ENCODE peak calls at places on chromosomes 13 and 19, in nine cellular contexts. One of them, this sample, is unnamed.

GRCh38 chr19:54165222-54165621 is 5.7 kb upstream of the LENG1 start:
- DNase-seq in AG04450: no peak
- DNase-seq in OCI-LY7: no peak
- DNase-seq in AG09319: no peak
- DNase-seq in CD8-positive, alpha-beta T cell: no peak
- DNase-seq in fibroblast of villous mesenchyme: no peak
- DNase-seq in NB4: no peak
- DNase-seq in GM23338: peak; percentile 17
- DNase-seq in pancreas: no peak
- DNase-seq in this sample: no peak

GRCh38 chr19:34217952-34218817 is 36.2 kb upstream of the GARRE1 start:
- DNase-seq in AG04450: peak; percentile 93
- DNase-seq in OCI-LY7: no peak
- DNase-seq in AG09319: peak; percentile 82
- DNase-seq in CD8-positive, alpha-beta T cell: peak; percentile 71
- DNase-seq in fibroblast of villous mesenchyme: peak; percentile 99
- DNase-seq in NB4: peak; percentile 55
- DNase-seq in GM23338: no peak
- DNase-seq in pancreas: no peak
- DNase-seq in this sample: peak; percentile 43

GRCh38 chr19:39424934-39425333 is 10.8 kb downstream of the RPS16 start:
- DNase-seq in AG04450: no peak
- DNase-seq in OCI-LY7: no peak
- DNase-seq in AG09319: no peak
- DNase-seq in CD8-positive, alpha-beta T cell: no peak
- DNase-seq in fibroblast of villous mesenchyme: no peak
- DNase-seq in NB4: no peak
- DNase-seq in GM23338: no peak
- DNase-seq in pancreas: no peak
- DNase-seq in this sample: no peak

GRCh38 chr13:31945202-31945978 is 86.2 kb upstream of the FRY start:
- DNase-seq in AG04450: no peak
- DNase-seq in OCI-LY7: no peak
- DNase-seq in AG09319: peak; percentile 75
- DNase-seq in CD8-positive, alpha-beta T cell: no peak
- DNase-seq in fibroblast of villous mesenchyme: peak; percentile 76
- DNase-seq in NB4: no peak
- DNase-seq in GM23338: peak; percentile 66
- DNase-seq in pancreas: peak; percentile 79
- DNase-seq in this sample: no peak

GRCh38 chr13:25819856-25820530 is 231.8 kb downstream of the SHISA2 start:
- DNase-seq in AG04450: no peak
- DNase-seq in OCI-LY7: no peak
- DNase-seq in AG09319: no peak
- DNase-seq in CD8-positive, alpha-beta T cell: no peak
- DNase-seq in fibroblast of villous mesenchyme: no peak
- DNase-seq in NB4: no peak
- DNase-seq in GM23338: peak; percentile 8
- DNase-seq in pancreas: no peak
- DNase-seq in this sample: no peak

GRCh38 chr19:14237011-14237941 is 31.3 kb upstream of the ADGRL1 start:
- DNase-seq in AG04450: no peak
- DNase-seq in OCI-LY7: no peak
- DNase-seq in AG09319: no peak
- DNase-seq in CD8-positive, alpha-beta T cell: no peak
- DNase-seq in fibroblast of villous mesenchyme: no peak
- DNase-seq in NB4: peak; percentile 21
- DNase-seq in GM23338: no peak
- DNase-seq in pancreas: no peak
- DNase-seq in this sample: no peak

GRCh38 chr13:36154567-36155231 is 23.5 kb upstream of the DCLK1 start:
- DNase-seq in AG04450: no peak
- DNase-seq in OCI-LY7: no peak
- DNase-seq in AG09319: no peak
- DNase-seq in CD8-positive, alpha-beta T cell: no peak
- DNase-seq in fibroblast of villous mesenchyme: no peak
- DNase-seq in NB4: no peak
- DNase-seq in GM23338: peak; percentile 79
- DNase-seq in pancreas: no peak
- DNase-seq in this sample: no peak

GRCh38 chr13:101449971-101450748 is 2.3 kb upstream of the ITGBL1 start:
- DNase-seq in AG04450: peak; percentile 65
- DNase-seq in OCI-LY7: no peak
- DNase-seq in AG09319: peak; percentile 49
- DNase-seq in CD8-positive, alpha-beta T cell: no peak
- DNase-seq in fibroblast of villous mesenchyme: peak; percentile 85
- DNase-seq in NB4: no peak
- DNase-seq in GM23338: no peak
- DNase-seq in pancreas: no peak
- DNase-seq in this sample: no peak

GRCh38 chr13:29954082-29955043 is 103.9 kb upstream of the UBL3 start:
- DNase-seq in AG04450: no peak
- DNase-seq in OCI-LY7: no peak
- DNase-seq in AG09319: no peak
- DNase-seq in CD8-positive, alpha-beta T cell: peak; percentile 35
- DNase-seq in fibroblast of villous mesenchyme: no peak
- DNase-seq in NB4: peak; percentile 27
- DNase-seq in GM23338: no peak
- DNase-seq in pancreas: no peak
- DNase-seq in this sample: no peak

GRCh38 chr19:49468746-49469447 is 5.1 kb upstream of the FLT3LG start:
- DNase-seq in AG04450: no peak
- DNase-seq in OCI-LY7: peak; percentile 58
- DNase-seq in AG09319: no peak
- DNase-seq in CD8-positive, alpha-beta T cell: peak; percentile 91
- DNase-seq in fibroblast of villous mesenchyme: peak; percentile 84
- DNase-seq in NB4: peak; percentile 93
- DNase-seq in GM23338: peak; percentile 100
- DNase-seq in pancreas: no peak
- DNase-seq in this sample: peak; percentile 85

GRCh38 chr13:112103971-112104872 is 37.3 kb downstream of the SOX1 start:
- DNase-seq in AG04450: no peak
- DNase-seq in OCI-LY7: no peak
- DNase-seq in AG09319: no peak
- DNase-seq in CD8-positive, alpha-beta T cell: no peak
- DNase-seq in fibroblast of villous mesenchyme: no peak
- DNase-seq in NB4: no peak
- DNase-seq in GM23338: peak; percentile 86
- DNase-seq in pancreas: no peak
- DNase-seq in this sample: no peak

GRCh38 chr19:54616840-54617560 is 13.3 kb upstream of the LILRB1 start:
- DNase-seq in AG04450: no peak
- DNase-seq in OCI-LY7: no peak
- DNase-seq in AG09319: no peak
- DNase-seq in CD8-positive, alpha-beta T cell: no peak
- DNase-seq in fibroblast of villous mesenchyme: no peak
- DNase-seq in NB4: no peak
- DNase-seq in GM23338: no peak
- DNase-seq in pancreas: no peak
- DNase-seq in this sample: peak; percentile 61

GRCh38 chr19:22603518-22604440 is 30.3 kb upstream of the ZNF492 start:
- DNase-seq in AG04450: no peak
- DNase-seq in OCI-LY7: no peak
- DNase-seq in AG09319: no peak
- DNase-seq in CD8-positive, alpha-beta T cell: no peak
- DNase-seq in fibroblast of villous mesenchyme: no peak
- DNase-seq in NB4: peak; percentile 16
- DNase-seq in GM23338: no peak
- DNase-seq in pancreas: no peak
- DNase-seq in this sample: no peak

GRCh38 chr19:41863209-41863931 is 3.3 kb downstream of the RPS19 start:
- DNase-seq in AG04450: no peak
- DNase-seq in OCI-LY7: no peak
- DNase-seq in AG09319: no peak
- DNase-seq in CD8-positive, alpha-beta T cell: no peak
- DNase-seq in fibroblast of villous mesenchyme: no peak
- DNase-seq in NB4: peak; percentile 59
- DNase-seq in GM23338: no peak
- DNase-seq in pancreas: no peak
- DNase-seq in this sample: no peak

GRCh38 chr13:80338781-80339577 is 1.9 kb downstream of the SPRY2 start:
- DNase-seq in AG04450: peak; percentile 56
- DNase-seq in OCI-LY7: no peak
- DNase-seq in AG09319: peak; percentile 80
- DNase-seq in CD8-positive, alpha-beta T cell: peak; percentile 6
- DNase-seq in fibroblast of villous mesenchyme: peak; percentile 90
- DNase-seq in NB4: peak; percentile 79
- DNase-seq in GM23338: peak; percentile 72
- DNase-seq in pancreas: peak; percentile 71
- DNase-seq in this sample: peak; percentile 40

GRCh38 chr13:112444001-112444311 is 67.8 kb downstream of the SPACA7 start:
- DNase-seq in AG04450: no peak
- DNase-seq in OCI-LY7: peak; percentile 25
- DNase-seq in AG09319: peak; percentile 2
- DNase-seq in CD8-positive, alpha-beta T cell: peak; percentile 18
- DNase-seq in fibroblast of villous mesenchyme: peak; percentile 33
- DNase-seq in NB4: peak; percentile 68
- DNase-seq in GM23338: peak; percentile 90
- DNase-seq in pancreas: peak; percentile 80
- DNase-seq in this sample: peak; percentile 81

GRCh38 chr19:43691755-43692154 is 21.8 kb upstream of the PLAUR start:
- DNase-seq in AG04450: no peak
- DNase-seq in OCI-LY7: peak; percentile 5
- DNase-seq in AG09319: no peak
- DNase-seq in CD8-positive, alpha-beta T cell: no peak
- DNase-seq in fibroblast of villous mesenchyme: no peak
- DNase-seq in NB4: no peak
- DNase-seq in GM23338: no peak
- DNase-seq in pancreas: no peak
- DNase-seq in this sample: no peak

GRCh38 chr13:37656247-37656940 is 57.8 kb upstream of the POSTN start:
- DNase-seq in AG04450: peak; percentile 89
- DNase-seq in OCI-LY7: no peak
- DNase-seq in AG09319: peak; percentile 61
- DNase-seq in CD8-positive, alpha-beta T cell: no peak
- DNase-seq in fibroblast of villous mesenchyme: peak; percentile 93
- DNase-seq in NB4: no peak
- DNase-seq in GM23338: no peak
- DNase-seq in pancreas: no peak
- DNase-seq in this sample: no peak

GRCh38 chr19:48554385-48555091 is 2.6 kb downstream of the SULT2B1 start:
- DNase-seq in AG04450: no peak
- DNase-seq in OCI-LY7: no peak
- DNase-seq in AG09319: no peak
- DNase-seq in CD8-positive, alpha-beta T cell: no peak
- DNase-seq in fibroblast of villous mesenchyme: peak; percentile 56
- DNase-seq in NB4: peak; percentile 78
- DNase-seq in GM23338: peak; percentile 95
- DNase-seq in pancreas: peak; percentile 28
- DNase-seq in this sample: no peak

GRCh38 chr13:66927562-66927961 is 302.6 kb downstream of the PCDH9 start:
- DNase-seq in AG04450: no peak
- DNase-seq in OCI-LY7: no peak
- DNase-seq in AG09319: no peak
- DNase-seq in CD8-positive, alpha-beta T cell: no peak
- DNase-seq in fibroblast of villous mesenchyme: no peak
- DNase-seq in NB4: no peak
- DNase-seq in GM23338: no peak
- DNase-seq in pancreas: no peak
- DNase-seq in this sample: no peak

GRCh38 chr13:106492576-106493323 is 42.7 kb downstream of the EFNB2 start:
- DNase-seq in AG04450: no peak
- DNase-seq in OCI-LY7: no peak
- DNase-seq in AG09319: no peak
- DNase-seq in CD8-positive, alpha-beta T cell: no peak
- DNase-seq in fibroblast of villous mesenchyme: no peak
- DNase-seq in NB4: peak; percentile 66
- DNase-seq in GM23338: no peak
- DNase-seq in pancreas: no peak
- DNase-seq in this sample: no peak
- TF ChIP-seq CTCF in AG04450: no peak
- TF ChIP-seq CTCF in OCI-LY7: no peak
- TF ChIP-seq CTCF in AG09319: no peak
- TF ChIP-seq CTCF in CD8-positive, alpha-beta T cell: no peak
- TF ChIP-seq CTCF in fibroblast of villous mesenchyme: no peak
- TF ChIP-seq CTCF in NB4: no peak
- TF ChIP-seq CTCF in GM23338: no peak
- TF ChIP-seq CTCF in pancreas: no peak
- TF ChIP-seq CTCF in this sample: no peak

DNA sequence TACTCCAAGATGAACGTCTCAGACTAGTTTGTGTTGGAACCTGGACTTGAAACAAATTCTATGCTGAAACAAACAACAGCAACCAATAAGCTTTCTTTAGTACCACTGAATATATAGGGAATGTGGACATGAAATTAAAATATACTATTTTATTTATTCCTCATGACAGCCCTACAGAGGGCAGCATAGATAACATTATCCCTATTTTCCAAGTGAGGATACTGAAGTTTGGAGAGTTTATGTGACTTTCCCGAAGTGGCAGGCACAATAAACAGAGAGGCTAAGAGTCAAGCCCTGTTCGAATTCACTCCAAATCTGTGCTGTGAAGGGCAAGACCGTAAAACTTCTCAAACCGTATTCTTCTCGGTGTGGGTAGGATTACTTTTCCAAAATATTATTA is 509.9 kb upstream of the GPC6 start:
- DNase-seq in AG04450: no peak
- DNase-seq in OCI-LY7: no peak
- DNase-seq in AG09319: no peak
- DNase-seq in CD8-positive, alpha-beta T cell: no peak
- DNase-seq in fibroblast of villous mesenchyme: peak; percentile 8
- DNase-seq in NB4: no peak
- DNase-seq in GM23338: peak; percentile 30
- DNase-seq in pancreas: no peak
- DNase-seq in this sample: no peak
- TF ChIP-seq CTCF in AG04450: peak; percentile 55
- TF ChIP-seq CTCF in OCI-LY7: no peak
- TF ChIP-seq CTCF in AG09319: peak; percentile 22
- TF ChIP-seq CTCF in CD8-positive, alpha-beta T cell: no peak
- TF ChIP-seq CTCF in fibroblast of villous mesenchyme: peak; percentile 33
- TF ChIP-seq CTCF in NB4: no peak
- TF ChIP-seq CTCF in GM23338: peak; percentile 48
- TF ChIP-seq CTCF in pancreas: no peak
- TF ChIP-seq CTCF in this sample: no peak

DNA sequence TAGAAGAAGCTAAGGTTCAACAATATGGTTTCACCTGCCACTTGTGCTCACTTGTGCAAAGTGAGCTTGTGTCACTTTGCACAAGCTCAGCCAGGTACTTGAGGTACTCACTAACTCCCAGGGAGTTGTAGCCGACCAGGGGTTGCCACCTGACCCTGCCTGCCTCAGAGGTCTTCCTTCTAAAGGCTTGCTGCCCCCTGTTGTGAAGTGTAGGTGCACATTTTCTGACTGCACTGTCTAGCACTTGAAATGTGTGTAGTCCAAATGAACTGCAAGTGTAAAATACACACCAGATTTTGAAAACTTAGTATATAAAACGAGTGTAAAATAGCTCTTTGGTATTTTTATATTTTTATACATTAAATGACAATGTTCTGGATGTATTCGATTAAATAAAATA is 230.8 kb downstream of the DLEU7 start:
- DNase-seq in AG04450: no peak
- DNase-seq in OCI-LY7: peak; percentile 82
- DNase-seq in AG09319: no peak
- DNase-seq in CD8-positive, alpha-beta T cell: no peak
- DNase-seq in fibroblast of villous mesenchyme: no peak
- DNase-seq in NB4: no peak
- DNase-seq in GM23338: no peak
- DNase-seq in pancreas: no peak
- DNase-seq in this sample: no peak
- TF ChIP-seq CTCF in AG04450: no peak
- TF ChIP-seq CTCF in OCI-LY7: peak; percentile 79
- TF ChIP-seq CTCF in AG09319: no peak
- TF ChIP-seq CTCF in CD8-positive, alpha-beta T cell: no peak
- TF ChIP-seq CTCF in fibroblast of villous mesenchyme: no peak
- TF ChIP-seq CTCF in NB4: no peak
- TF ChIP-seq CTCF in GM23338: peak; percentile 14
- TF ChIP-seq CTCF in pancreas: no peak
- TF ChIP-seq CTCF in this sample: no peak

GRCh38 chr19:52343548-52343947 is 7.5 kb downstream of the ZNF610 start:
- DNase-seq in AG04450: no peak
- DNase-seq in OCI-LY7: peak; percentile 79
- DNase-seq in AG09319: no peak
- DNase-seq in CD8-positive, alpha-beta T cell: peak; percentile 44
- DNase-seq in fibroblast of villous mesenchyme: peak; percentile 15
- DNase-seq in NB4: peak; percentile 83
- DNase-seq in GM23338: peak; percentile 90
- DNase-seq in pancreas: peak; percentile 47
- DNase-seq in this sample: peak; percentile 43
- TF ChIP-seq CTCF in AG04450: peak; percentile 20
- TF ChIP-seq CTCF in OCI-LY7: peak; percentile 83
- TF ChIP-seq CTCF in AG09319: peak; percentile 19
- TF ChIP-seq CTCF in CD8-positive, alpha-beta T cell: peak; percentile 48
- TF ChIP-seq CTCF in fibroblast of villous mesenchyme: peak; percentile 35
- TF ChIP-seq CTCF in NB4: peak; percentile 82
- TF ChIP-seq CTCF in GM23338: peak; percentile 97
- TF ChIP-seq CTCF in pancreas: no peak
- TF ChIP-seq CTCF in this sample: peak; percentile 10

This sample was measured in GM10248.